ENCODE peak calls at places on chromosome 12, in eight cellular contexts. P, L, V, M, D, N, Z and J are unnamed samples.

GRCh38 chr12:3797649-3798048 is 44.7 kb upstream of the CRACR2A start:
- DNase-seq in P (no peak), L (no peak), V (no peak), M (no peak), D (no peak), N (no peak), Z (no peak), J (no peak)

GRCh38 chr12:107091989-107092641 is 1.2 kb downstream of the CRY1 start:
- DNase-seq in P (no peak), L (peak; percentile 97), V (no peak), M (peak; percentile 94), D (no peak), N (no peak), Z (peak; percentile 93), J (no peak)

GRCh38 chr12:85484387-85484786 is 204.4 kb downstream of the ALX1 start:
- DNase-seq in P (no peak), L (no peak), V (no peak), M (no peak), D (no peak), N (no peak), Z (no peak), J (no peak)

GRCh38 chr12:29707846-29708245 is 75.9 kb downstream of the TMTC1 start:
- DNase-seq in P (no peak), L (peak; percentile 45), V (no peak), M (no peak), D (no peak), N (no peak), Z (no peak), J (no peak)

GRCh38 chr12:93361159-93361919 is 16.4 kb upstream of the NUDT4 start:
- DNase-seq in P (no peak), L (peak; percentile 49), V (no peak), M (no peak), D (no peak), N (no peak), Z (peak; percentile 13), J (no peak)

GRCh38 chr12:120579179-120579578 is 2.0 kb downstream of the POP5 start:
- DNase-seq in P (no peak), L (no peak), V (no peak), M (no peak), D (no peak), N (no peak), Z (no peak), J (no peak)

GRCh38 chr12:95083938-95084337 is 10.5 kb upstream of the NR2C1 start:
- DNase-seq in P (no peak), L (peak; percentile 85), V (no peak), M (peak; percentile 31), D (no peak), N (no peak), Z (peak; percentile 90), J (no peak)

GRCh38 chr12:122836027-122836921 is 1.0 kb downstream of the HIP1R start:
- DNase-seq in P (peak; percentile 45), L (peak; percentile 44), V (no peak), M (no peak), D (no peak), N (peak; percentile 62), Z (peak; percentile 46), J (no peak)

GRCh38 chr12:68631177-68631576 is 20.5 kb downstream of the RAP1B start:
- DNase-seq in P (no peak), L (no peak), V (no peak), M (no peak), D (no peak), N (no peak), Z (no peak), J (no peak)

GRCh38 chr12:89733579-89734201 is 25.1 kb upstream of the ATP2B1 start:
- DNase-seq in P (no peak), L (peak; percentile 88), V (no peak), M (no peak), D (no peak), N (no peak), Z (no peak), J (no peak)

GRCh38 chr12:52212701-52213540 is 20.1 kb upstream of the KRT7 start:
- DNase-seq in P (no peak), L (no peak), V (no peak), M (no peak), D (no peak), N (no peak), Z (no peak), J (no peak)

GRCh38 chr12:125129592-125130255 is 64.5 kb downstream of the AACS start:
- DNase-seq in P (no peak), L (no peak), V (no peak), M (no peak), D (no peak), N (no peak), Z (no peak), J (no peak)

GRCh38 chr12:121217066-121217465 is 7.1 kb downstream of the P2RX4 start:
- DNase-seq in P (no peak), L (no peak), V (peak; percentile 14), M (no peak), D (no peak), N (no peak), Z (no peak), J (no peak)

GRCh38 chr12:67483871-67484554 is 164.5 kb upstream of the DYRK2 start:
- DNase-seq in P (no peak), L (no peak), V (no peak), M (no peak), D (no peak), N (no peak), Z (no peak), J (no peak)

GRCh38 chr12:57166971-57167371 is 19.6 kb upstream of the LRP1-AS start:
- DNase-seq in P (no peak), L (peak; percentile 62), V (peak; percentile 56), M (no peak), D (no peak), N (peak; percentile 70), Z (no peak), J (no peak)